ENCODE peak calls at places on chromosomes 12 and 14, in six cellular contexts. I is neuronal stem cell, T is IMR-90, Z is H1, V is mesendoderm, L is mesenchymal stem cell. U is an unnamed sample.
A peak's percentile ranks its signal among the peaks of the same experiment; 100 is the strongest.

GRCh38 chr12:107645630-107646333 is 39.8 kb upstream of the PWP1 start:
- DNase-seq in I (peak; percentile 64), T (no peak), Z (peak; percentile 77), V (peak; percentile 65), L (no peak), U (peak; percentile 92)

GRCh38 chr12:110639336-110640178 is 25.6 kb downstream of the TCTN1 start:
- DNase-seq in I (no peak), T (peak; percentile 86), Z (no peak), V (no peak), L (peak; percentile 84), U (peak; percentile 5)

GRCh38 chr14:61620130-61620946 is 75.0 kb upstream of the HIF1A start:
- DNase-seq in I (no peak), T (peak; percentile 89), Z (no peak), V (no peak), L (peak; percentile 80), U (no peak)

GRCh38 chr14:95935228-95935822 is 58.7 kb downstream of the TUNAR start:
- DNase-seq in I (peak; percentile 77), T (peak; percentile 41), Z (no peak), V (peak; percentile 61), L (peak; percentile 4), U (peak; percentile 45)

GRCh38 chr12:119145367-119145766 is 33.4 kb upstream of the HSPB8 start:
- DNase-seq in I (no peak), T (no peak), Z (peak; percentile 59), V (peak; percentile 39), L (no peak), U (peak; percentile 52)

GRCh38 chr14:24403294-24404013 is 4.7 kb downstream of the NYNRIN start:
- DNase-seq in I (no peak), T (peak; percentile 28), Z (no peak), V (peak; percentile 54), L (no peak), U (no peak)

GRCh38 chr14:91373591-91374245 is 43.9 kb downstream of the CCDC88C start:
- DNase-seq in I (no peak), T (no peak), Z (no peak), V (no peak), L (no peak), U (no peak)

GRCh38 chr14:96741151-96741977 is 55.8 kb upstream of the VRK1 start:
- DNase-seq in I (peak; percentile 66), T (peak; percentile 15), Z (peak; percentile 94), V (peak; percentile 46), L (peak; percentile 46), U (peak; percentile 73)

GRCh38 chr12:14668591-14668990 is 27.8 kb downstream of the GUCY2C start:
- DNase-seq in I (no peak), T (no peak), Z (no peak), V (no peak), L (no peak), U (no peak)

GRCh38 chr14:75301666-75302325 is 23.2 kb downstream of the FOS start:
- DNase-seq in I (no peak), T (no peak), Z (no peak), V (no peak), L (peak; percentile 76), U (no peak)

GRCh38 chr14:63524537-63525155 is 18.5 kb downstream of the PPP2R5E start:
- DNase-seq in I (no peak), T (no peak), Z (no peak), V (no peak), L (no peak), U (no peak)

GRCh38 chr14:33792387-33793368 is 158.2 kb downstream of the EGLN3 start:
- DNase-seq in I (peak; percentile 76), T (peak; percentile 66), Z (peak; percentile 94), V (peak; percentile 72), L (peak; percentile 71), U (peak; percentile 79)

GRCh38 chr14:103621860-103622259 is 7.2 kb upstream of the KLC1 start:
- DNase-seq in I (no peak), T (no peak), Z (no peak), V (no peak), L (no peak), U (no peak)

GRCh38 chr14:105601360-105602242 is 75.2 kb downstream of the TMEM121 start:
- DNase-seq in I (no peak), T (no peak), Z (no peak), V (no peak), L (no peak), U (no peak)

GRCh38 chr12:101305226-101305779 is 25.4 kb downstream of the UTP20 start:
- DNase-seq in I (no peak), T (no peak), Z (no peak), V (no peak), L (no peak), U (no peak)

GRCh38 chr12:106747973-106748436 is 26.5 kb upstream of the RIC8B start:
- DNase-seq in I (no peak), T (no peak), Z (no peak), V (no peak), L (no peak), U (no peak)

GRCh38 chr14:64409509-64409908 is 21.4 kb downstream of the MTHFD1 start:
- DNase-seq in I (no peak), T (no peak), Z (no peak), V (no peak), L (no peak), U (no peak)

GRCh38 chr12:84697141-84697540 is 215.5 kb downstream of the SLC6A15 start:
- DNase-seq in I (no peak), T (no peak), Z (no peak), V (no peak), L (no peak), U (no peak)

GRCh38 chr14:21995332-21995731 is 321.7 kb upstream of the OR4E1 start:
- DNase-seq in I (no peak), T (no peak), Z (no peak), V (no peak), L (no peak), U (no peak)
- H2BK15ac ChIP-seq in I (no peak overlapping the region), T (no peak overlapping the region), Z (no peak overlapping the region), V (no peak overlapping the region), L (no peak overlapping the region), U (no peak overlapping the region)

DNA sequence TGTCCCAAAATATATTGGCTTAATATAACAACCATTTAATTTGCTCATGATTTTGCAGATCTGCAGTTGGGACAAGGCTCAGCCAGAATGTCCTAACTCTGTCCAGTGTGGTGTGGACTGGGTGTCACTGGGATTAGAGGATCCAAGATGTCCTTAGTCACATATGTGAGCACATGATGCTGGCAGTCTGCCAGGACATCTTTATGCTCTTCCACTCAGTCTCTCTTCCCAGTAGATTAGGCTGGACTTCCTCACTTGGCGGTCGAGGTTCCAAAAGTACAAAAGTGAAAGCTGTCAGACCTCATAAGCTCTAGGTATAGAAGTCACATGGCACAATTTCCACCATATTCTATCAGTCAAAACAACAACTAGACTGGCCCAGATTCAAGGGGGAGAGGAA is 167.9 kb upstream of the NTF3 start:
- DNase-seq in I (no peak), T (no peak), Z (no peak), V (no peak), L (no peak), U (no peak)
- H2BK15ac ChIP-seq in I (no peak overlapping the region), T (peak overlapping the region; percentile 92), Z (no peak overlapping the region), V (no peak overlapping the region), L (no peak overlapping the region), U (no peak overlapping the region)

GRCh38 chr14:53882684-53883083 is 73.9 kb downstream of the BMP4 start:
- DNase-seq in I (no peak), T (peak; percentile 17), Z (no peak), V (no peak), L (peak; percentile 63), U (no peak)

GRCh38 chr14:53883739-53884138 is 72.9 kb downstream of the BMP4 start:
- DNase-seq in I (no peak), T (no peak), Z (no peak), V (no peak), L (no peak), U (no peak)

GRCh38 chr14:53888535-53889386 is 67.9 kb downstream of the BMP4 start:
- DNase-seq in I (no peak), T (no peak), Z (no peak), V (no peak), L (no peak), U (no peak)

GRCh38 chr14:53881921-53882320 is 74.7 kb downstream of the BMP4 start:
- DNase-seq in I (no peak), T (no peak), Z (no peak), V (no peak), L (no peak), U (no peak)

GRCh38 chr14:53885241-53885640 is 71.4 kb downstream of the BMP4 start:
- DNase-seq in I (no peak), T (no peak), Z (no peak), V (no peak), L (no peak), U (no peak)
- H2BK15ac ChIP-seq in I (no peak overlapping the region), T (no peak overlapping the region), Z (no peak overlapping the region), V (no peak overlapping the region), L (no peak overlapping the region), U (no peak overlapping the region)

GRCh38 chr12:117130806-117131205 is 31.6 kb upstream of the TESC start:
- DNase-seq in I (no peak), T (no peak), Z (no peak), V (no peak), L (no peak), U (no peak)
- H2BK15ac ChIP-seq in I (no peak overlapping the region), T (no peak overlapping the region), Z (no peak overlapping the region), V (no peak overlapping the region), L (no peak overlapping the region), U (no peak overlapping the region)

GRCh38 chr12:112988224-112988623 is 9.9 kb downstream of the OAS2 start:
- DNase-seq in I (no peak), T (no peak), Z (no peak), V (no peak), L (no peak), U (no peak)
- H2BK15ac ChIP-seq in I (no peak overlapping the region), T (no peak overlapping the region), Z (no peak overlapping the region), V (no peak overlapping the region), L (no peak overlapping the region), U (no peak overlapping the region)

DNA sequence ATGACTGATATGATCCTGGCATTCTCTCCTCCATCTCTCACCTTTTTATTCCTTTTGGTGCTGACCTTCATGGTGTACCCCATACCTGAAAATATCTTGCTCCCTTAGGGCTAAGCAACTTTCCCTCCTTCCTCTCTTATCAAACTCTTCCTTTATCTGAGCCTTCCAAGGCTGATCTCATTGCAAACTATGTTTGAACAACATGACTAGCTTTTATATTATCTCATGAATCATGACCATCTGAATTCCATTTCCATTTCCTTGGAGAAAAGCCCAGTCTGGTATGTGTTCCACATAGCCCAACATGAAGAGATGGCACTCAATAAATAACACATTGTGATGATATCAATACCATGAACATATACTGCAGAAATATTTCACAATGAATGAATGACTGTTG is 111.6 kb downstream of the TSPAN8 start:
- DNase-seq in I (no peak), T (peak; percentile 2), Z (no peak), V (no peak), L (peak; percentile 20), U (no peak)
- H2BK15ac ChIP-seq in I (no peak overlapping the region), T (no peak overlapping the region), Z (no peak overlapping the region), V (no peak overlapping the region), L (no peak overlapping the region), U (no peak overlapping the region)

GRCh38 chr12:103952497-103952896 is 13.2 kb upstream of the TDG start:
- DNase-seq in I (no peak), T (no peak), Z (no peak), V (no peak), L (no peak), U (no peak)
- H2BK15ac ChIP-seq in I (no peak overlapping the region), T (no peak overlapping the region), Z (no peak overlapping the region), V (no peak overlapping the region), L (no peak overlapping the region), U (no peak overlapping the region)

GRCh38 chr14:46747253-46747652 is 95.7 kb upstream of the RPL10L start:
- DNase-seq in I (no peak), T (no peak), Z (no peak), V (no peak), L (peak; percentile 26), U (no peak)
- H2BK15ac ChIP-seq in I (no peak overlapping the region), T (no peak overlapping the region), Z (no peak overlapping the region), V (no peak overlapping the region), L (no peak overlapping the region), U (no peak overlapping the region)

U was measured in H9.